ENCODE peak calls at places on chromosomes 1 and 21, in seven cellular contexts. Z, B, L, Y, K, V and W are unnamed samples. For H3K9me3, the result is how much of the 10 kb centered on the place peaks cover.

GRCh38 chr1:219498666-219499065 is 114.2 kb downstream of the ZC3H11B start:
- DNase-seq in Z (no peak), B (no peak), L (no peak), Y (no peak), K (peak), V (no peak), W (no peak)

GRCh38 chr1:239367417-239367816 is 19.0 kb upstream of the CHRM3 start:
- DNase-seq in Z (no peak), B (no peak), L (no peak), Y (no peak), K (no peak), V (no peak), W (no peak)

GRCh38 chr1:184838374-184838995 is 83.8 kb upstream of the EDEM3 start:
- DNase-seq in Z (no peak), B (no peak), L (peak), Y (no peak), K (peak), V (peak), W (peak)

GRCh38 chr1:19664453-19665043 is at the start of gene HTR6:
- DNase-seq in Z (no peak), B (no peak), L (no peak), Y (no peak), K (peak), V (no peak), W (no peak)

GRCh38 chr1:207814469-207814868 is 62.6 kb downstream of the CD46 start:
- DNase-seq in Z (no peak), B (no peak), L (no peak), Y (no peak), K (no peak), V (no peak), W (no peak)

GRCh38 chr1:23562138-23562819 is 3.0 kb upstream of the ID3 start:
- DNase-seq in Z (no peak), B (peak), L (peak), Y (peak), K (peak), V (peak), W (peak)

GRCh38 chr1:10830961-10831669 is 34.7 kb upstream of the CASZ1 start:
- DNase-seq in Z (no peak), B (no peak), L (no peak), Y (no peak), K (no peak), V (no peak), W (peak)

GRCh38 chr1:201126832-201127754 is at the start of gene ASCL5:
- DNase-seq in Z (no peak), B (no peak), L (peak), Y (peak), K (no peak), V (peak), W (peak)

GRCh38 chr21:33980276-33980916 is 64.8 kb upstream of the ATP5PO start:
- DNase-seq in Z (no peak), B (no peak), L (no peak), Y (no peak), K (no peak), V (peak), W (peak)

GRCh38 chr1:237759371-237759770 is 131.4 kb downstream of the ZP4 start:
- DNase-seq in Z (no peak), B (no peak), L (no peak), Y (no peak), K (no peak), V (peak), W (no peak)

DNA sequence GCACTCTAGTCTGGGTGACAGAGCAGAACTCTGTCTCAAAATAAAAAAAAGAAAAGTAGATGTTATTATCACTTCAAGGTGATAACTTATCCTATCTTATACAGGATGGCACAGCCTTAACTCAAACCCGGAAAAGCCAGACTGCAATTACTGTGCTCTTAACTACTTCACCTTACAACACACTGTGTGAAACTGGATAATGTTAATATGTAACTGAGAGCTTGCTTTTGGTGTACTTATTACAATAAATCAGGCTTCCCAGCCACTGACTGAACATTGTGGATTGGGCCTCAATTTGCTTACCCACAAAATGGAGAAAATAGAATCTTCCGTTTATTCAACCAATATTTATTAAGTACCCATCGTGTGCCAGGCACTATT is 1.4 kb downstream of the ORC1 start:
- DNase-seq in Z (no peak), B (no peak), L (no peak), Y (no peak), K (no peak), V (no peak), W (no peak)
- H3K4me3 ChIP-seq in Z (no peak), B (peak), L (peak), Y (peak), K (no peak), V (peak), W (peak)

DNA sequence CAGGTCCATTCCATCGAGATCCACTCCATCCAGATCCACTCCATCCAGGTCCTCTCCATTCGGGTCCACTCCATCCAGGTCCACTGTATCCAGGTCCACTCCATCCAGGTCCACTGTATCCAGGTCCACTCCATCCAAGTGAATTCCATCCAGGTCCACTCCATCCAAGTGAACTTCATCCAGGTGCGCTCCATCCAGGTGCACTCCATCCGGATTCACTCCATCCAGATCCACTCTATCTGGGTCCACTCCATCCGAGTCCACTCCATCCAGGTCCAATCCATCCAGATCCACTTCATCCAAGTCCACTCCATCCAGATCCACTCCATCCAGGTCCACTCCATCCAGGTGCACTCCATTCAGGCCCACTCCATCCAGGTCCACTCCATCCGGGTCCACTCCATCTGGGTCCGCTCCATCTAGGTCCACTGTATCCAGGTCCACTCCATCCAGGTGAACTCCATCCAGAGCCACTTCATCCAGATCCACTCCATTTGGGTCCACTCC is 157.4 kb downstream of the HUNK start:
- DNase-seq in Z (no peak), B (no peak), L (no peak), Y (no peak), K (no peak), V (no peak), W (no peak)
- H3K9me3 ChIP-seq in Z (under half), B (under half), L (under half), Y (under half), K (under half), V (under half), W (under half)

GRCh38 chr1:6485140-6485936 is 6.1 kb downstream of the PLEKHG5 start:
- DNase-seq in Z (no peak), B (no peak), L (no peak), Y (peak), K (peak), V (no peak), W (no peak)
- H3K4me3 ChIP-seq in Z (no peak), B (peak), L (peak), Y (peak), K (peak), V (peak), W (no peak)

GRCh38 chr21:39874759-39875158 is 7.5 kb downstream of the PCP4 start:
- DNase-seq in Z (no peak), B (no peak), L (no peak), Y (no peak), K (no peak), V (no peak), W (no peak)
- H3K9me3 ChIP-seq in Z (under half), B (under half), L (under half), Y (under half), K (under half), V (under half), W (under half)

GRCh38 chr1:24648919-24649318 is 5.8 kb downstream of the SRRM1 start:
- DNase-seq in Z (no peak), B (no peak), L (no peak), Y (no peak), K (no peak), V (no peak), W (no peak)
- H3K4me3 ChIP-seq in Z (no peak), B (no peak), L (no peak), Y (no peak), K (no peak), V (no peak), W (no peak)